ENCODE peak calls at places on chromosome 16, in six cellular contexts. One of them, this sample, is unnamed.

GRCh38 chr16:84817613-84818012 is 2.2 kb upstream of the CRISPLD2 start:
- ATAC-seq in A549: no peak
- ATAC-seq in upper lobe of left lung: no peak
- ATAC-seq in HepG2: no peak
- ATAC-seq in K562: no peak
- ATAC-seq in GM12878: no peak
- ATAC-seq in this sample: no peak

GRCh38 chr16:48959204-48959603 is 322.4 kb downstream of the CBLN1 start:
- ATAC-seq in A549: no peak
- ATAC-seq in upper lobe of left lung: no peak
- ATAC-seq in HepG2: no peak
- ATAC-seq in K562: no peak
- ATAC-seq in GM12878: no peak
- ATAC-seq in this sample: no peak

GRCh38 chr16:30142672-30143346 is 19.8 kb upstream of the MAPK3 start:
- ATAC-seq in A549: peak; percentile 68
- ATAC-seq in upper lobe of left lung: no peak
- ATAC-seq in HepG2: peak; percentile 26
- ATAC-seq in K562: peak; percentile 90
- ATAC-seq in GM12878: peak; percentile 91
- ATAC-seq in this sample: no peak

GRCh38 chr16:53105565-53105964 is 50.8 kb downstream of the CHD9 start:
- ATAC-seq in A549: no peak
- ATAC-seq in upper lobe of left lung: no peak
- ATAC-seq in HepG2: no peak
- ATAC-seq in K562: no peak
- ATAC-seq in GM12878: no peak
- ATAC-seq in this sample: no peak

GRCh38 chr16:88491560-88492310 is 38.7 kb downstream of the ZFPM1 start:
- ATAC-seq in A549: no peak
- ATAC-seq in upper lobe of left lung: no peak
- ATAC-seq in HepG2: no peak
- ATAC-seq in K562: peak; percentile 78
- ATAC-seq in GM12878: no peak
- ATAC-seq in this sample: no peak

GRCh38 chr16:74607310-74607966 is 524 bp upstream of the GLG1 start:
- ATAC-seq in A549: peak; percentile 5
- ATAC-seq in upper lobe of left lung: no peak
- ATAC-seq in HepG2: peak; percentile 10
- ATAC-seq in K562: peak; percentile 20
- ATAC-seq in GM12878: peak; percentile 25
- ATAC-seq in this sample: no peak

GRCh38 chr16:29664133-29664912 is 1.3 kb downstream of the SPN start:
- ATAC-seq in A549: no peak
- ATAC-seq in upper lobe of left lung: no peak
- ATAC-seq in HepG2: peak; percentile 49
- ATAC-seq in K562: peak; percentile 33
- ATAC-seq in GM12878: peak; percentile 20
- ATAC-seq in this sample: no peak

GRCh38 chr16:25403852-25404251 is 146.2 kb upstream of the ZKSCAN2 start:
- ATAC-seq in A549: no peak
- ATAC-seq in upper lobe of left lung: no peak
- ATAC-seq in HepG2: no peak
- ATAC-seq in K562: no peak
- ATAC-seq in GM12878: no peak
- ATAC-seq in this sample: no peak

GRCh38 chr16:67017810-67018488 is 11.0 kb upstream of the CBFB start:
- ATAC-seq in A549: peak; percentile 98
- ATAC-seq in upper lobe of left lung: peak; percentile 85
- ATAC-seq in HepG2: peak; percentile 93
- ATAC-seq in K562: peak; percentile 92
- ATAC-seq in GM12878: peak; percentile 96
- ATAC-seq in this sample: peak; percentile 52

GRCh38 chr16:10922328-10923145 is 19.7 kb downstream of the DEXI start:
- ATAC-seq in A549: no peak
- ATAC-seq in upper lobe of left lung: peak; percentile 3
- ATAC-seq in HepG2: peak; percentile 15
- ATAC-seq in K562: no peak
- ATAC-seq in GM12878: no peak
- ATAC-seq in this sample: peak; percentile 11

DNA sequence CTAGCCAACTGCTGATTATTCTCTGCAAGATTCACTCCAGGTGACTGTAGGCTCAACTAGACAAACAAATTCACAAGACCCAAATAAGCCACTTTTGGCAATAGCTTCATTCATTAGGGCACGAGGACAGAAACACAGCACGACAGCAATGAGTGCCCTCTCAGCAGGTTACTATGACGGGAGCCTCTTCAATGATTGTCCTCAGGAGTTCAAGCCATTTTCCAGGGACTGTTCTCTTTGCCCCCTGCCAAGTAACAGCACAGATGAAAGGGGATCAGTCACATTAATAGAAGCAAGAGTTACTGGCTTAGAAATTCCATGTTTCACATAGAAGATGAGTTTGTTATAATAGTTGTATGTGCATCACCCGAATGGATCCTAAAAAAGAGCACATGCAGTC is 712.2 kb downstream of the CDH8 start:
- ATAC-seq in A549: no peak
- ATAC-seq in upper lobe of left lung: no peak
- ATAC-seq in HepG2: no peak
- ATAC-seq in K562: no peak
- ATAC-seq in GM12878: no peak
- ATAC-seq in this sample: no peak
- H3K27ac ChIP-seq in A549: no peak overlapping the region
- H3K27ac ChIP-seq in upper lobe of left lung: no peak overlapping the region
- H3K27ac ChIP-seq in HepG2: no peak overlapping the region
- H3K27ac ChIP-seq in K562: no peak overlapping the region
- H3K27ac ChIP-seq in GM12878: no peak overlapping the region
- H3K27ac ChIP-seq in this sample: no peak overlapping the region

DNA sequence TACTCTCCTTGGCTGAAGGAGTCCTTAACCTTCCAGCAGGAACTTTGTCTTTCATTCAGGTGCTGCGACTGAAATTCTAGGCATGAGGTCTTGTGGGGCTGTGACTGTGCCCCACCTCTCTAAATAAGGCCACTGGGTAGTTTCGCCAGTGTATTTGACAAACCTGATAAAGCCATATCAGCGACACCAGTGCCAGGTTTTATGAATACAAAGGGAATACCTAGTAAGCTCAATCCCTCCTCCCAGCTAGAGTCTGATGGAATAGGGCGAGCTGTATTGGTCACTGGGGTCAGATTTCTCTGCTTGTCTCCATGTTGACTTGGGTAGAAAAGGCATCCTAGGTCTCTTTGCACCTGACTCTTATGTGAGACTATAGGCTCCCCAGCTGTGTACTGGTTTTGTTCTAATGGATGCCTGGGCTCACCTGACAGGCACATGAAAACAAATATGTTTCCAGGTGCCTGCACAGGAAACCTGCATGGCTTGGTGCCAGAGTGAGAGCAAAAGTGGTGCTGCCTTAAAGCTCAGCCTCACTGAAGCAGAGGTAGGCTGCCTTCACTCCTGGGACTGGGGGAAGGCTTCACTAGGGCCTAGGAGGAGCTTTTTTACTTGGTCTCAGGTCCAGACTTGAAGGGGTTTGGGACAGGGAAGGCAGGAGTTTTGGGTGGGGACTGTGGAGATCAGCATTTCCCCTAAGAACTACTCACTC is 8.3 kb downstream of the SLC7A6 start:
- ATAC-seq in A549: no peak
- ATAC-seq in upper lobe of left lung: no peak
- ATAC-seq in HepG2: no peak
- ATAC-seq in K562: no peak
- ATAC-seq in GM12878: peak; percentile 3
- ATAC-seq in this sample: no peak
- H3K4me3 ChIP-seq in A549: no peak overlapping the region
- H3K4me3 ChIP-seq in upper lobe of left lung: no peak overlapping the region
- H3K4me3 ChIP-seq in HepG2: no peak overlapping the region
- H3K4me3 ChIP-seq in K562: no peak overlapping the region
- H3K4me3 ChIP-seq in GM12878: peak overlapping the region; percentile 51
- H3K4me3 ChIP-seq in this sample: no peak overlapping the region

GRCh38 chr16:79310734-79311133 is 289.8 kb downstream of the MAF start:
- ATAC-seq in A549: no peak
- ATAC-seq in upper lobe of left lung: no peak
- ATAC-seq in HepG2: no peak
- ATAC-seq in K562: no peak
- ATAC-seq in GM12878: no peak
- ATAC-seq in this sample: no peak

GRCh38 chr16:79312502-79312901 is 288.0 kb downstream of the MAF start:
- ATAC-seq in A549: no peak
- ATAC-seq in upper lobe of left lung: no peak
- ATAC-seq in HepG2: no peak
- ATAC-seq in K562: no peak
- ATAC-seq in GM12878: no peak
- ATAC-seq in this sample: no peak

DNA sequence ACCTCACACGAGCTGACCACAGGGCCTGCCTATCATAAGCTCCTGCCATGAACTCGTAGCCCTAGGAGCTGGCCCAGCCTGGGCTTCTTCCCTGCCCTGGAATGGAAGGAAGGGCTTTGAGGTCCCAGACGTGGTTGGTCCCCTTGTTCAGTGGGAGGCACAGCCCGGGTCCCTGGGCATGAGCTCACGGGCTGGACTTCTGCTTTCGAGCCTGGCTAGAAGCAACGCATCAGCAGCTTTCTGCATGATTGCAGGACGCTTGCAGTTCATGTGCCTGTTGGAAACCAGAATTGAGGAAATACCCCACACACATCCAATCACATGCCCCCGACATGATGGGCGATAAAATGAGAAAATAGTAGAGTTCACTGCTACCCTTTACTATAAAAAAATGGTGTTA is 293.3 kb downstream of the MAF start:
- ATAC-seq in A549: no peak
- ATAC-seq in upper lobe of left lung: peak; percentile 27
- ATAC-seq in HepG2: no peak
- ATAC-seq in K562: no peak
- ATAC-seq in GM12878: no peak
- ATAC-seq in this sample: peak; percentile 69
- TF ChIP-seq EP300 in A549: no peak
- TF ChIP-seq EP300 in upper lobe of left lung: no peak
- TF ChIP-seq EP300 in HepG2: no peak
- TF ChIP-seq EP300 in K562: no peak
- TF ChIP-seq EP300 in GM12878: no peak
- TF ChIP-seq EP300 in this sample: no peak

DNA sequence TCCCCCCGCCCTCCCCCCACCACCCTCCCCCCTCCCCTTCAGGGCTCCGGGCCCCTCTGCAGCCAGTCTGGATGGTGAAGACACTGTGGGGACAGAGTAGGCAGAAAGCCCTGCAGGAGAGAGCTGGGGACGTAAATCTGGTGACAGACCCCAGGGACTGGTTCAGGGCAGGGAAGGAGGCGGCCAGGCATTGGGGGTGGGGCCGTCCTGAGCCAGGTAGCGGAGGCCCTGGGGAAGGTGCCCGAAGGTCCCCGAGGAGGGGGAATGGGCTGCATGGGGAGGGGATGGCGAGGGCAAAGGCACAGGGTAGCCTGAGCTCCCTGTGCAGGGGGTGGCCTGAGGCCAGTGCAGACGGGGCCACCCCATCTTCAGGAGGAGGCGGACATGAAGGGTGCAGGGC is 26.3 kb upstream of the CACNA1H start:
- ATAC-seq in A549: peak; percentile 10
- ATAC-seq in upper lobe of left lung: no peak
- ATAC-seq in HepG2: peak; percentile 6
- ATAC-seq in K562: peak; percentile 17
- ATAC-seq in GM12878: no peak
- ATAC-seq in this sample: no peak
- H3K27ac ChIP-seq in A549: no peak overlapping the region
- H3K27ac ChIP-seq in upper lobe of left lung: no peak overlapping the region
- H3K27ac ChIP-seq in HepG2: no peak overlapping the region
- H3K27ac ChIP-seq in K562: no peak overlapping the region
- H3K27ac ChIP-seq in GM12878: no peak overlapping the region
- H3K27ac ChIP-seq in this sample: no peak overlapping the region

This sample was measured in gastroesophageal sphincter.